ENCODE peak calls at places on chromosomes 3 and 15, in ten cellular contexts. P is IMR-90, E is adrenal gland, F is HCT116, Y is uterus, Q is GM12892, D is H54, N is suprapubic skin, J is HepG2, H is stomach. W is an unnamed sample.
A peak's percentile ranks its signal among the peaks of the same experiment; 100 is the strongest.

GRCh38 chr3:2154596-2154995 is 55.9 kb downstream of the CNTN4 start:
- DNase-seq in P (no peak), E (no peak), F (no peak), Y (no peak), Q (no peak), D (no peak), N (no peak), J (no peak), H (no peak), W (no peak)

GRCh38 chr3:149501524-149501923 is 27.0 kb downstream of the TM4SF4 start:
- DNase-seq in P (peak; percentile 91), E (no peak), F (no peak), Y (no peak), Q (no peak), D (no peak), N (no peak), J (no peak), H (no peak), W (no peak)

GRCh38 chr3:139940622-139941021 is 5.6 kb downstream of the CLSTN2 start:
- DNase-seq in P (no peak), E (no peak), F (no peak), Y (no peak), Q (no peak), D (no peak), N (no peak), J (peak; percentile 56), H (no peak), W (no peak)

GRCh38 chr3:32484437-32484836 is 18.2 kb downstream of the CMTM6 start:
- DNase-seq in P (no peak), E (no peak), F (no peak), Y (no peak), Q (no peak), D (no peak), N (no peak), J (no peak), H (no peak), W (no peak)

GRCh38 chr3:157585386-157585785 is 82.2 kb upstream of the VEPH1 start:
- DNase-seq in P (no peak), E (no peak), F (no peak), Y (no peak), Q (no peak), D (no peak), N (no peak), J (no peak), H (peak; percentile 60), W (no peak)

GRCh38 chr3:142940000-142940399 is 23.5 kb downstream of the PAQR9 start:
- DNase-seq in P (no peak), E (no peak), F (no peak), Y (no peak), Q (no peak), D (no peak), N (no peak), J (peak; percentile 64), H (no peak), W (no peak)

GRCh38 chr15:62472616-62473299 is 307.7 kb upstream of the C2CD4B start:
- DNase-seq in P (no peak), E (no peak), F (no peak), Y (no peak), Q (no peak), D (no peak), N (no peak), J (peak; percentile 54), H (no peak), W (peak; percentile 5)

GRCh38 chr3:50515565-50516047 is 12.2 kb upstream of the CACNA2D2 start:
- DNase-seq in P (no peak), E (no peak), F (no peak), Y (peak; percentile 25), Q (no peak), D (no peak), N (no peak), J (peak; percentile 12), H (no peak), W (no peak)

GRCh38 chr15:71746719-71747118 is 63.6 kb upstream of the NR2E3 start:
- DNase-seq in P (no peak), E (no peak), F (no peak), Y (no peak), Q (no peak), D (no peak), N (no peak), J (peak; percentile 24), H (no peak), W (no peak)

GRCh38 chr15:40424483-40425115 is 16.2 kb upstream of the BAHD1 start:
- DNase-seq in P (no peak), E (no peak), F (no peak), Y (no peak), Q (no peak), D (no peak), N (no peak), J (no peak), H (no peak), W (no peak)

GRCh38 chr15:40420071-40420713 is 14.6 kb downstream of the IVD start:
- DNase-seq in P (no peak), E (no peak), F (no peak), Y (no peak), Q (no peak), D (no peak), N (no peak), J (no peak), H (peak; percentile 63), W (no peak)

GRCh38 chr15:40418126-40418525 is 12.5 kb downstream of the IVD start:
- DNase-seq in P (no peak), E (no peak), F (no peak), Y (no peak), Q (no peak), D (no peak), N (no peak), J (no peak), H (no peak), W (no peak)

GRCh38 chr15:40420793-40421192 is 15.2 kb downstream of the IVD start:
- DNase-seq in P (no peak), E (no peak), F (peak; percentile 29), Y (no peak), Q (no peak), D (no peak), N (no peak), J (no peak), H (peak; percentile 93), W (no peak)

DNA sequence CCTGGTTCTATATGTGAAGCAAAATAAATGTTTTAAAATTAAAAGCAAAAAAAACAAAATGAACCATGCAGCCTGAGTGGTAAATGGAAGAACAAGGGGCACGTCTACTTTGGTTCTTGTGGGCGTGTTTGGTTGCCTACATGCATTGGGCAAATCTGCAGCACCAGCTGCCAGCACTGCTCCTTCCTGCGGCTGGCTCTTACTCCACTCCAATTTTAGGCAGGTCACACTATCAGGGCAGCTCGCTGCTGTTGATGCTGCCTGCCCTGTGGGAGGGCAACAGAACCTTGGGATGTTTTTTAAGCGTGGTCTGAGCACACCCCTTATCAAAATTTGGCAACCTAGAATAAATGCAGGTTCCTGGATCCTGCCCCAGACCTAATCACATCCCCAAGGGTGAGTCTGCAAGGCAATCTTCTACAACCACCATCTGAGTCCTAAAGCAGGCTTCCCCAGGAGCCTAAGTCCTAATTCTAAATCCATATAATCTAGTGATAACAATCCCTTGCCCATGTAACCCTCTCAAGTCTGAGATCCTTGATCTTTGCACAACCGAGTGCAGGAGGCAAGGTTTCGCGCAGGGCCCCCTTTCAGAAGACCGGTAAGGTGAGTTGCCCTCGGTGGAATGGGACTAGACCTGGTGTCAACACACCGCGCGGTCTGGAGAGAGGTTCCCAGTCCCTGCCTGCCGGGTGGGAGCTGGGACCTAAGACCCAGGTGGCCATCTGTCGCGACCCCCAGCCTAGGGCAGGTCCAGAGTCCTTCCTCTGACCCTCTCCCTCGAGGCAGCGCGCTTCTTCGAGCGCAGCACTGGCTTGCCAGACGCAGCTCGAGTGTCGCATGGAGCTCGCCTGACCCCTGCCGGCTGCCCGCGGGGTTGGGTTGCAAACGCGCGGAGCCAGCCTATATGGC is 15.9 kb downstream of the IVD start:
- DNase-seq in P (peak; percentile 52), E (peak; percentile 84), F (peak; percentile 32), Y (peak; percentile 61), Q (peak; percentile 95), D (no peak), N (peak; percentile 83), J (peak; percentile 37), H (peak; percentile 82), W (peak; percentile 88)
- TF ChIP-seq POLR2A in P (no peak), E (no peak), F (no peak), Y (peak; percentile 22), Q (peak; percentile 47), D (no peak), N (no peak), J (peak; percentile 36), H (no peak), W (no peak)

GRCh38 chr15:44286814-44287555 is 1.5 kb upstream of the GOLM2 start:
- DNase-seq in P (no peak), E (no peak), F (no peak), Y (no peak), Q (no peak), D (no peak), N (no peak), J (no peak), H (no peak), W (peak; percentile 32)
- TF ChIP-seq POLR2A in P (no peak), E (no peak), F (no peak), Y (no peak), Q (no peak), D (no peak), N (no peak), J (no peak), H (no peak), W (no peak)

DNA sequence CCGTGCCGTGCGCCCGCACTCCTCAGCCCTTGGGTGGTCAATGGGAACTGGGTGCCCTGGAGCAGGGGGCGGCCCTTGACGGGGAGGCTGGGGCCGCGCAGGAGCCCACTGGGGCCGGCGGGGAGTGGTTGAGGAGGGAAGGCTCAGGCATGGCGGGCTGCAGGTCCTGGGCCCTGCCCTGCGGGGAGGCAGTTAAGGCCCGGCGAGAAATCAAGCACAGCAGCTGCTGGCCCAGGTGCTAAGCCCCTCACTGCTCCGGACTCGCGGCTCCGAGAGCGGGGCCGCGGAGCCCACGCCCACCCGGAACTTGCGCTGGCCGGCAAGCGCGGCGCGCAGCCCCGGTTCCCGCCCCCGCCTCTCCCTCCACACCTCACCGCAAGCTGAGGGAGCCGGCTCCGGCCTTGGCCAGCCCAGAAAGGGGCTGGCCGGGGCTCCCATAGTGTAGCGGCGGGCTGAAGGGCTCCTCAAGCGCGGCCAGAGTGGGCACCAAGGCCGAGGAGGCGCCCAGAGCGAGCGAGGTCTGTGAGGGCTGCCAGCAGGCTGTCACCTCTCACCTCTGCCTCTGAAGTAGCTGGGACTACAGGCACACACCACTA is 7.8 kb downstream of the GP9 start:
- DNase-seq in P (no peak), E (no peak), F (no peak), Y (no peak), Q (no peak), D (no peak), N (no peak), J (no peak), H (no peak), W (peak; percentile 65)
- TF ChIP-seq POLR2A in P (no peak), E (no peak), F (no peak), Y (no peak), Q (no peak), D (no peak), N (no peak), J (no peak), H (no peak), W (no peak)

DNA sequence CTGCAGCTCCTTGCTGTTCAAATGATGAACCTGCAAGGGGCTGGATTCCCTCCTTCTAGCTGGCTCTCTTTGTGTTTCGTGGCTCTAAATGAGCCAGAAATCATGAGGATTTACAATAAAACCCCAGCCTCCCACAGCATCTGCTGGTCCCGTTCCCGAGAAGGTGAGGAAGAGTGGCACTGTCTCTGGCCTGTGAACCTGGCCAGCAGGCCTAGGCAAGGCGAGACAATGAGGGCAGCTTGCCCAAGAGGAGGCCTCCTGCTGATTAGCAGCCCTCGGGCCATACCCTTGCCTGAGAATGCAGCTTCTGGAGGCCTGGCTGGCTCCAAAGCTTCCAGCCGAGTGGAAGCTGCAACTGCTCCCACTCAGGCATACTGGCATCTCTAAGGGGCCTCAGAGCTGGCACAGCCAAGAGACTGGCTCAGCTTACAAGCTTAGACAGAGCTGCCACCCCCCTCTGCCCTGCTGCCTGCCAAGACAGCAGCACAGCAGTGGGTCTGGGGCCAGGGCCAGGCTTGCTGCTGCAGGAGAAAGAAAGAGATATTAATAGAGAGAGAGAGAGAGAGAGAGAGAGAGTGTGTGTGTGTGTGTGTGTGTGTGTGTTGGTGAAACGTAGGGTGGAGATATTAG is 76.5 kb downstream of the HMG20A start:
- DNase-seq in P (no peak), E (peak; percentile 48), F (no peak), Y (no peak), Q (no peak), D (no peak), N (peak; percentile 74), J (no peak), H (peak; percentile 41), W (no peak)
- TF ChIP-seq POLR2A in P (no peak), E (no peak), F (no peak), Y (no peak), Q (no peak), D (no peak), N (no peak), J (no peak), H (no peak), W (no peak)

W was measured in erythroblast.